ENCODE peak calls at places on chromosomes 6 and 20, in five cellular contexts. I, R, M, O and L are unnamed samples.

GRCh38 chr20:23265226-23265625 is 85.4 kb upstream of the NXT1 start:
- DNase-seq in M (peak; percentile 38), O (no peak), R (no peak), I (no peak), L (no peak)

GRCh38 chr6:155509743-155510475 is 54.3 kb upstream of the NOX3 start:
- DNase-seq in R (no peak), O (no peak), M (no peak), I (no peak), L (no peak)

GRCh38 chr6:104525677-104526322 is 333.9 kb downstream of the HACE1 start:
- DNase-seq in O (peak; percentile 89), R (peak; percentile 89), I (peak; percentile 88), M (peak; percentile 84), L (peak; percentile 84)

GRCh38 chr20:44018684-44019637 is 104.3 kb downstream of the TOX2 start:
- DNase-seq in O (no peak), I (no peak), R (no peak), M (peak; percentile 32), L (no peak)

GRCh38 chr6:21999012-21999528 is 297.8 kb downstream of the PRL start:
- DNase-seq in O (no peak), M (peak; percentile 58), I (no peak), R (peak; percentile 8), L (no peak)

GRCh38 chr20:62437985-62438384 is 10.6 kb upstream of the RBBP8NL start:
- DNase-seq in I (peak; percentile 48), O (no peak), M (no peak), R (no peak), L (no peak)

GRCh38 chr20:41032243-41032642 is 3.6 kb downstream of the TOP1 start:
- DNase-seq in M (peak; percentile 28), R (no peak), I (no peak), O (no peak), L (no peak)

GRCh38 chr6:141307309-141307998 is 825.3 kb upstream of the GJE1 start:
- DNase-seq in O (no peak), M (no peak), R (no peak), I (no peak), L (no peak)

GRCh38 chr6:169292340-169293124 is 38.9 kb upstream of the THBS2 start:
- DNase-seq in M (peak; percentile 94), R (peak; percentile 81), O (no peak), I (no peak), L (no peak)

GRCh38 chr6:170295519-170296422 is 4.9 kb upstream of the DLL1 start:
- DNase-seq in M (peak; percentile 59), O (peak; percentile 95), I (peak; percentile 95), R (peak; percentile 63), L (peak; percentile 20)

GRCh38 chr6:35955970-35956369 is 35.1 kb upstream of the SRPK1 start:
- DNase-seq in O (no peak), M (no peak), R (no peak), I (no peak), L (peak; percentile 10)

GRCh38 chr6:169800668-169801395 is 49.4 kb downstream of the ERMARD start:
- DNase-seq in M (peak; percentile 85), I (no peak), R (peak; percentile 83), O (no peak), L (no peak)

GRCh38 chr20:12970372-12970821 is 38.4 kb upstream of the SPTLC3 start:
- DNase-seq in O (peak; percentile 56), R (peak; percentile 60), I (peak; percentile 58), M (peak; percentile 71), L (peak; percentile 11)

GRCh38 chr20:34512955-34513419 is 3.2 kb upstream of the DYNLRB1 start:
- DNase-seq in M (no peak), I (no peak), R (no peak), O (no peak), L (no peak)

GRCh38 chr6:31058128-31058894 is 48.0 kb downstream of the MUC22 start:
- DNase-seq in M (peak; percentile 96), I (peak; percentile 36), O (peak; percentile 83), R (peak; percentile 62), L (peak; percentile 12)

GRCh38 chr6:139590206-139590605 is 215.8 kb upstream of the CITED2 start:
- DNase-seq in M (no peak), O (no peak), R (no peak), I (no peak), L (no peak)

GRCh38 chr20:5592823-5593761 is 157.1 kb upstream of the SHLD1 start:
- DNase-seq in M (no peak), O (no peak), I (no peak), R (no peak), L (no peak)

GRCh38 chr6:26351544-26351953 is 13.4 kb upstream of the BTN3A2 start:
- DNase-seq in I (no peak), M (peak; percentile 94), O (no peak), R (peak; percentile 52), L (no peak)

GRCh38 chr20:45798935-45799642 is 7.3 kb downstream of the DNTTIP1 start:
- DNase-seq in O (peak; percentile 67), I (peak; percentile 90), M (peak; percentile 70), R (peak; percentile 79), L (peak; percentile 72)

GRCh38 chr6:137893726-137894125 is 26.7 kb downstream of the TNFAIP3 start:
- DNase-seq in R (no peak), O (no peak), I (no peak), M (peak; percentile 74), L (no peak)

GRCh38 chr6:103893082-103893481 is 966.6 kb downstream of the HACE1 start:
- DNase-seq in I (no peak), M (no peak), O (no peak), R (peak; percentile 19), L (no peak)

GRCh38 chr6:143336446-143337152 is 113.9 kb downstream of the ADAT2 start:
- DNase-seq in R (no peak), I (peak; percentile 19), M (peak; percentile 80), O (no peak), L (no peak)

GRCh38 chr20:21820688-21821087 is 115.2 kb downstream of the PAX1 start:
- DNase-seq in O (no peak), I (no peak), R (no peak), M (no peak), L (no peak)
- TF ChIP-seq EZH2phosphoT487 in O (no peak), I (no peak), R (no peak), M (no peak), L (no peak)

GRCh38 chr20:47627540-47627939 is 125.9 kb downstream of the NCOA3 start:
- DNase-seq in R (no peak), I (no peak), M (no peak), O (no peak), L (no peak)
- H3K36me3 ChIP-seq in R (no peaks in the 10 kb centered on the region), I (no peaks in the 10 kb centered on the region), M (peaks cover 40% of the 10 kb centered on the region), O (peaks cover 17% of the 10 kb centered on the region), L (peaks cover 97% of the 10 kb centered on the region)

DNA sequence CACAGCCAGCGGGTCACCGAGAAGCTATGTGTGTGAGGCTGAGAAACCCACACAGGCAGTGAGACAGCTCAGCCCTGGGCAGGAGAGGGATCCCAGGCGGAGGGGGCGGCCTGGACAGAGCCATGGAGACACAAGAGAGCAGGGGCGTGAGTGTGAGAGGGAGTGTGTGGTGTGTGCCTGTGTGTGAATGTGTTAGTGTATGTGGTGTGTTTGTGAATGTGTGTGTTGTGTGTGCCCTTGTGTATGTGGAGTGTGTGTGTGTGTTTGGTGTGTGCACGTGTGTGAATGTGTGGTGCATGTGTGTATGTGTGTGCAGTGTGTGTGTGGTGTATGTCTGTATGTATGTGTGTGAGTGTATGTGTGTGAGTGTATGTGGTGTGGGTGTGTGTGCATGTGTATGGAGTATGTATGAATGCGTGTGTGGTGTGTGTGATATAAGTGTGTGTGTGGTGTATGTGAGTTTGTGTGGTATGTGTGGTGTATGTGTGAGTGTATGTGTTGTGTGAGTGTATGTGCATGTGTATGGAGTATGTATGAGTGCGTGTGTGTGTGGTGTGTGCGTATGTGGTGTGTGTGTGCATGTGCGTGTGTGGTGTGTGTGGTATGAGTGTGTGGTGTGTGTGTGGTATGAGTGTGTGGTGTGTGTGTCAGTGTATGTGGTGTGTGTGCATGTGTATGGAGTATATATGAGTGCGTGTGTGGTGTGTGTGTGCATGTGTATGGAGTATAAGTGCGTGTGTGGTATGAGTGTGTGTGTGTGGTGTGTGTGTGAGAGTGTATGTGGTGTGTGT is 175.3 kb upstream of the AFDN start:
- DNase-seq in R (no peak), I (no peak), O (no peak), M (no peak), L (no peak)
- TF ChIP-seq EZH2phosphoT487 in R (no peak), I (no peak), O (no peak), M (no peak), L (no peak)

GRCh38 chr6:7237653-7238190 is 75.3 kb downstream of the SSR1 start:
- DNase-seq in R (no peak), M (peak; percentile 18), O (no peak), I (no peak), L (no peak)
- H3K36me3 ChIP-seq in R (no peaks in the 10 kb centered on the region), M (peaks cover 4% of the 10 kb centered on the region), O (no peaks in the 10 kb centered on the region), I (no peaks in the 10 kb centered on the region), L (no peaks in the 10 kb centered on the region)

DNA sequence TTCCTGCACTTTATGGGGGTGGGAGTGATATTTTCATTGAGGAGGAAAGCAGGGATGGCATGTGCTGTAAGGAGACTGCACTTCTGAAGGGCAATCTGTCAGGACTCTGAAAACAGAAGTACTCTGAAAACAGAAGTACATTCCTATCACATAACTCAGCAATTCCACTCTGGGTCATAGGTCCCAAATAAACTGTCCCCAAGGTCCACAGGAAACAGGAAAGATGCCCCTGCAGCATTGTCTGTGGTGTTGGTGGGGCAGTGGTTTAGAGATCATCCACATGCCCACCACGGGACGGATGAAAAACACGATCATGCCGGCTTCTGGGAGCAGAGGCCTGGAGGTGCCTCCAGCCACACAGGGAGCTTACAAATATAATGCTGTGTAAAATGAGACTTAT is 150.3 kb downstream of the OTOR start:
- DNase-seq in I (no peak), M (peak; percentile 22), R (no peak), O (no peak), L (no peak)
- TF ChIP-seq EZH2phosphoT487 in I (no peak), M (no peak), R (no peak), O (no peak), L (no peak)

GRCh38 chr6:45504947-45505346 is 127.2 kb upstream of the SUPT3H start:
- DNase-seq in M (peak; percentile 74), O (peak; percentile 57), I (peak; percentile 83), R (peak; percentile 43), L (no peak)
- H3K36me3 ChIP-seq in M (no peaks in the 10 kb centered on the region), O (no peaks in the 10 kb centered on the region), I (no peaks in the 10 kb centered on the region), R (no peaks in the 10 kb centered on the region), L (no peaks in the 10 kb centered on the region)

GRCh38 chr6:100426241-100426640 is 38.5 kb downstream of the SIM1 start:
- DNase-seq in I (no peak), M (no peak), O (no peak), R (no peak), L (no peak)
- TF ChIP-seq EZH2phosphoT487 in I (no peak), M (no peak), O (no peak), R (no peak), L (no peak)

GRCh38 chr6:99412065-99412464 is 13.0 kb downstream of the PNISR start:
- DNase-seq in I (no peak), O (no peak), M (no peak), R (no peak), L (no peak)
- H3K36me3 ChIP-seq in I (peaks cover 28% of the 10 kb centered on the region), O (peaks cover 43% of the 10 kb centered on the region), M (peaks cover 44% of the 10 kb centered on the region), R (no peaks in the 10 kb centered on the region), L (peaks cover 93% of the 10 kb centered on the region)